ENCODE peak calls at places on chromosome 1, in nine cellular contexts. T is body of pancreas; W is IMR-90; C is GM23338; Q is effector memory CD4-positive, alpha-beta T cell; R is naive thymus-derived CD4-positive, alpha-beta T cell; X is small intestine; Y is kidney; Z is trophoblast cell. O is an unnamed sample. For H3K4me1, the result is how much of the 10 kb centered on the place peaks cover.

GRCh38 chr1:3869751-3870301 is 12.6 kb downstream of the DFFB start:
- DNase-seq in W (no peak), T (no peak), C (peak), Y (no peak), X (peak), R (no peak), Q (no peak), Z (peak), O (peak)

GRCh38 chr1:178407662-178408061 is 89.1 kb downstream of the CLEC20A start:
- DNase-seq in Q (no peak), R (no peak), X (no peak), W (no peak), C (peak), Z (no peak), T (no peak), Y (no peak), O (no peak)

GRCh38 chr1:19648689-19649088 is 4.6 kb downstream of the NBL1 start:
- DNase-seq in Q (no peak), T (no peak), Y (peak), C (peak), R (no peak), Z (peak), X (peak), W (no peak), O (no peak)

GRCh38 chr1:106254748-106255147 is 801.7 kb upstream of the PRMT6 start:
- DNase-seq in Q (no peak), W (no peak), T (no peak), Z (no peak), C (no peak), X (no peak), R (no peak), Y (no peak), O (no peak)

GRCh38 chr1:107153033-107153432 is 12.2 kb downstream of the NTNG1 start:
- DNase-seq in C (peak), X (no peak), Q (no peak), T (no peak), R (no peak), Z (peak), Y (no peak), W (no peak), O (no peak)

GRCh38 chr1:199725002-199725401 is 302.5 kb upstream of the NR5A2 start:
- DNase-seq in X (peak), Y (no peak), C (no peak), T (no peak), Q (no peak), R (no peak), Z (no peak), W (no peak), O (no peak)

GRCh38 chr1:204359474-204360255 is at the start of gene PLEKHA6:
- DNase-seq in Q (no peak), X (no peak), R (no peak), C (peak), T (peak), Y (peak), Z (no peak), W (peak), O (no peak)

GRCh38 chr1:183186820-183187219 is 756 bp downstream of the LAMC2 start:
- DNase-seq in Z (no peak), Y (no peak), R (no peak), T (no peak), Q (no peak), X (peak), C (no peak), W (no peak), O (no peak)

GRCh38 chr1:59446257-59446901 is 149.5 kb downstream of the FGGY start:
- DNase-seq in C (peak), W (peak), X (no peak), Y (no peak), Q (no peak), R (no peak), Z (no peak), T (no peak), O (no peak)

GRCh38 chr1:18922319-18922726 is 20.0 kb upstream of the ALDH4A1 start:
- DNase-seq in Z (peak), C (no peak), X (no peak), W (peak), T (peak), Q (no peak), R (no peak), Y (peak), O (peak)

GRCh38 chr1:168137515-168137821 is 738 bp upstream of the GPR161 start:
- DNase-seq in T (no peak), Q (no peak), C (no peak), Y (no peak), R (no peak), Z (no peak), X (no peak), W (no peak), O (no peak)

GRCh38 chr1:168136709-168137514 is at the start of gene GPR161:
- DNase-seq in C (peak), T (peak), X (peak), W (peak), Z (peak), R (peak), Y (peak), Q (no peak), O (peak)

GRCh38 chr1:168135116-168135981 is 1.4 kb downstream of the GPR161 start:
- DNase-seq in Z (peak), X (no peak), T (no peak), R (no peak), Y (no peak), Q (no peak), W (no peak), C (peak), O (no peak)

GRCh38 chr1:168134132-168135041 is 2.3 kb downstream of the GPR161 start:
- DNase-seq in Y (no peak), Z (no peak), X (no peak), W (no peak), C (no peak), Q (no peak), R (no peak), T (no peak), O (no peak)

GRCh38 chr1:168135982-168136708 is 585 bp downstream of the GPR161 start:
- DNase-seq in Q (no peak), R (peak), X (peak), C (peak), T (peak), Z (peak), Y (peak), W (peak), O (peak)
- H3K27ac ChIP-seq in Q (no peak), R (no peak), X (peak), C (no peak), T (peak), Z (no peak), Y (no peak), W (peak), O (peak)

GRCh38 chr1:108646265-108646660 is 14.6 kb downstream of the HENMT1 start:
- DNase-seq in T (no peak), C (no peak), X (no peak), Y (no peak), W (no peak), Z (no peak), R (no peak), Q (no peak), O (no peak)

GRCh38 chr1:108646661-108647269 is 14.1 kb downstream of the HENMT1 start:
- DNase-seq in Z (peak), X (peak), Y (peak), C (no peak), T (peak), Q (peak), W (peak), R (peak), O (peak)

GRCh38 chr1:108643492-108644333 is 17.2 kb downstream of the HENMT1 start:
- DNase-seq in R (peak), Q (peak), T (peak), W (peak), Y (no peak), Z (peak), X (peak), C (peak), O (no peak)

GRCh38 chr1:108645479-108646184 is 15.3 kb downstream of the HENMT1 start:
- DNase-seq in T (no peak), Y (no peak), X (peak), C (peak), W (no peak), Q (no peak), Z (no peak), R (peak), O (no peak)

GRCh38 chr1:108644984-108645383 is 15.9 kb downstream of the HENMT1 start:
- DNase-seq in W (no peak), Y (no peak), R (peak), C (no peak), Z (no peak), T (no peak), Q (peak), X (peak), O (peak)
- H3K4me1 ChIP-seq in W (under half), Y (under half), R (half or more), C (under half), Z (under half), T (under half), Q (under half), X (under half), O (under half)

DNA sequence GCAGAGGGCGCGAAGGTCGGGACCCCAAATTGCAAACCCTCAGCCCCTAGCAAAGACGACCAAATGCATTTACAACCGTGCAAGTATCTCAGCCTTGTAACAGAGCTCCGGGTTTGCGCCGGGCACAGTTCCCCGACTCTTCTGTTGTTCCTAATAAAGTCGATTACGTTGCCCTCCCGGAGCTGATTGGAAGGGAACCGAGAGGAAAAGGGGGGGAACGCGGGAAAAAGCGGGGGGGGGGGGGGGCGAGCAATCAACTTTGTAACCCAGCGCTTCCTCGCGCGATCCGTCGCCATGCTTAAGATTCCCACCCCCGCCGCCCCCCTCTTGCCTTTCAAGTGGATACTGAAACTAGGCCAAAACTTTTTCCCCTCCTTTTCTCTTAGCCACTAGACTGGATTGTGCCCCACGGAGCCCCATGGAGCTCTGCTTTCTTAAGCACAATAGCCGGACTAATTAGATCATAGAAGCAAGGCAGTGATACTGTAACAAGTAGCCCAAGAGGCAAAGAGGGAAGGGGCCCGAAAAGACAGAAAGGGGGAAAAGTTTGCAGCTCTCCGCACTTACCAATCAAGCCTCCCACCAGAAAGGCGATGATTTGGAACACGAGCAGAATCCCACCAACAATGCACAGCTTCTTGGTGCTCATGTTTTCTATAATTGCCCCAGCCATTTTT is 558 bp downstream of the WLS start:
- DNase-seq in R (no peak), Q (no peak), W (peak), Y (peak), T (peak), Z (peak), X (peak), C (peak), O (peak)
- H3K27ac ChIP-seq in R (no peak), Q (no peak), W (peak), Y (peak), T (peak), Z (peak), X (peak), C (no peak), O (peak)

GRCh38 chr1:181394766-181395165 is 88.6 kb upstream of the CACNA1E start:
- DNase-seq in X (no peak), Y (no peak), W (no peak), T (no peak), C (no peak), Z (peak), R (no peak), Q (no peak), O (no peak)
- H3K4me1 ChIP-seq in X (under half), Y (under half), W (under half), T (under half), C (under half), Z (under half), R (under half), Q (under half), O (under half)

GRCh38 chr1:25832336-25833037 is 12.7 kb downstream of the MTFR1L start:
- DNase-seq in C (no peak), W (no peak), T (no peak), Z (peak), R (no peak), Q (no peak), X (peak), Y (no peak), O (no peak)

GRCh38 chr1:25833158-25833557 is 13.4 kb downstream of the MTFR1L start:
- DNase-seq in X (no peak), W (no peak), Q (no peak), R (no peak), Z (peak), T (no peak), C (no peak), Y (no peak), O (no peak)

GRCh38 chr1:25836695-25837094 is 16.9 kb downstream of the MTFR1L start:
- DNase-seq in W (no peak), C (no peak), X (no peak), R (no peak), Q (no peak), Y (no peak), T (no peak), Z (no peak), O (no peak)

GRCh38 chr1:25834894-25835293 is 15.1 kb downstream of the MTFR1L start:
- DNase-seq in Q (no peak), R (no peak), Y (no peak), C (no peak), X (no peak), W (no peak), Z (no peak), T (no peak), O (no peak)

DNA sequence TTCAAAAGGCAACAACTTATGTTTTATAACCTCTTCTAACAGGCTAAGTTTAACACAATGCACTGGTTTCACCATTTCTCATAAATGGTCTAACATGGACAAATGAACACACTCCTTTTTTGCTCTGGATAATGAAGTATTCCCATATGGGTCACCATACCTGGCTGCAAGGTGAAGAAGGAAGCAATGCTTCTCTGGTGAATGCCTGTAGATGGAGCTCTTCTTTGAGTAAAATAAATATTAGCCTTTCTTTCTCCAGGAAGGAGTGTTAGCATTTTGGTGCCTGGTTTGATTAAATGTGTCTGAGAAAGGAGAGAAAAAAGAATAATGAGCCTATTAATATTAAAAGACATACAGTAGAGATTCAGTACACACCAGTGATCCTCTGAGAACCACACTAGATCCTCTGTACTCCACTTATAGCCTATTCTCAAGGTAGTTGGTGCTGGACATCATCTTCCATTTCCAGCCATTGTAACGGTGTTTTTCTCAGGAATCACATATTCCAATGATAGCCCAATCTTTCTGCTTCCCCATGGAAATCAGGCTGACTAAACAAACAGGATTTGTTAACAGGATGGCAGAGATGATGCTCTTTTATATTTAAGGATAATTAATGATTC is 17.6 kb downstream of the MTFR1L start:
- DNase-seq in X (peak), W (no peak), C (peak), Z (peak), T (peak), Y (no peak), Q (no peak), R (no peak), O (no peak)
- H3K27ac ChIP-seq in X (no peak), W (no peak), C (no peak), Z (no peak), T (no peak), Y (no peak), Q (no peak), R (no peak), O (no peak)

DNA sequence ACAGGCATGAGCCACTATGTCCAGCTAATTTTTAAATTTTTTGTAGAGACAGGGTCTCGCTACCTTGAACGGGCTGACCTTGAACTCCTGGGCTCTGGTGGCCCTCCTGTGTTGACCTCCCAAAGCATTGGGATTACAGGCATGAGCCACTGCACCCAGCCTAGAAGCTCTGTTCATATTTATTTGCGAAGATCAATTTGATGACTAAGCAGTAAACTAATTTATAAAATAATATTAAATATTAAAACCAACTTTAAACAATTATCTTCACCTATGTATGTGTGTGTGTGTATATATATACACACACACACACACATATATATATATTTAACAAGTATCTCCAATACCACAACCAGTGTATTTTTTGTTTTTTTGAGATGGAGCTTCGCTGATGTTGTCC is 4.4 kb downstream of the NADK start:
- DNase-seq in Q (no peak), T (no peak), C (no peak), X (no peak), Z (no peak), Y (no peak), W (no peak), R (no peak), O (no peak)
- H3K4me1 ChIP-seq in Q (under half), T (under half), C (under half), X (under half), Z (under half), Y (under half), W (under half), R (under half), O (under half)

GRCh38 chr1:17575786-17576584 is 36.5 kb downstream of the ARHGEF10L start:
- DNase-seq in Q (no peak), W (no peak), T (no peak), Y (no peak), R (no peak), Z (no peak), C (no peak), X (peak), O (no peak)
- H3K27ac ChIP-seq in Q (no peak), W (no peak), T (peak), Y (peak), R (no peak), Z (no peak), C (no peak), X (peak), O (no peak)

GRCh38 chr1:118948796-118949195 is 39.3 kb downstream of the TBX15 start:
- DNase-seq in Q (no peak), Z (no peak), T (no peak), C (no peak), Y (no peak), W (no peak), X (no peak), R (no peak), O (no peak)

GRCh38 chr1:118949317-118949716 is 38.8 kb downstream of the TBX15 start:
- DNase-seq in Q (no peak), X (no peak), Y (no peak), R (no peak), W (no peak), C (no peak), Z (no peak), T (peak), O (no peak)

GRCh38 chr1:118948351-118948750 is 39.8 kb downstream of the TBX15 start:
- DNase-seq in T (no peak), Y (no peak), Q (no peak), C (no peak), Z (no peak), R (no peak), W (no peak), X (no peak), O (no peak)

GRCh38 chr1:118947003-118947765 is 41.0 kb downstream of the TBX15 start:
- DNase-seq in Z (no peak), Y (no peak), C (no peak), T (no peak), W (no peak), Q (no peak), R (no peak), X (no peak), O (no peak)

GRCh38 chr1:118947790-118948189 is 40.4 kb downstream of the TBX15 start:
- DNase-seq in R (no peak), C (no peak), X (no peak), Y (no peak), T (no peak), Q (no peak), Z (no peak), W (peak), O (no peak)
- H3K4me1 ChIP-seq in R (under half), C (under half), X (under half), Y (under half), T (under half), Q (under half), Z (under half), W (under half), O (under half)

O was measured in lower lobe of right lung.